ENCODE peak calls at places on chromosomes 13 and 19, in ten cellular contexts. V, K, Y, O, X, D, Z, C, S and W are unnamed samples.

GRCh38 chr13:98187862-98188261 is 10.8 kb upstream of the RNF113B start:
- DNase-seq in V (no peak), K (no peak), Y (no peak), O (no peak), X (no peak), D (no peak), Z (no peak), C (no peak), S (no peak), W (no peak)

GRCh38 chr19:29943615-29944014 is 1.6 kb downstream of the URI1 start:
- DNase-seq in V (no peak), K (no peak), Y (no peak), O (no peak), X (no peak), D (no peak), Z (no peak), C (no peak), S (no peak), W (no peak)

GRCh38 chr13:100521912-100522490 is 66.6 kb downstream of the GGACT start:
- DNase-seq in V (no peak), K (no peak), Y (no peak), O (no peak), X (no peak), D (no peak), Z (no peak), C (no peak), S (no peak), W (no peak)

GRCh38 chr19:1261863-1262686 is 7.1 kb upstream of the CIRBP start:
- DNase-seq in V (no peak), K (peak; percentile 82), Y (peak; percentile 32), O (peak; percentile 54), X (no peak), D (no peak), Z (no peak), C (peak; percentile 68), S (no peak), W (no peak)

GRCh38 chr19:2387367-2388288 is 27.6 kb downstream of the TMPRSS9 start:
- DNase-seq in V (no peak), K (no peak), Y (no peak), O (no peak), X (no peak), D (no peak), Z (no peak), C (no peak), S (no peak), W (no peak)

GRCh38 chr13:49690990-49691886 is at the start of gene EBPL:
- DNase-seq in V (no peak), K (peak; percentile 95), Y (peak; percentile 75), O (peak; percentile 89), X (peak; percentile 85), D (peak; percentile 95), Z (peak; percentile 90), C (peak; percentile 71), S (peak; percentile 93), W (peak; percentile 95)

GRCh38 chr19:4430760-4431159 is 26.8 kb downstream of the UBXN6 start:
- DNase-seq in V (no peak), K (no peak), Y (no peak), O (no peak), X (no peak), D (no peak), Z (no peak), C (no peak), S (no peak), W (no peak)

GRCh38 chr13:37127706-37128241 is 22.3 kb upstream of the CSNK1A1L start:
- DNase-seq in V (no peak), K (no peak), Y (no peak), O (no peak), X (no peak), D (peak; percentile 34), Z (peak; percentile 96), C (no peak), S (no peak), W (no peak)

GRCh38 chr19:14533450-14533849 is 4.1 kb downstream of the TECR start:
- DNase-seq in V (no peak), K (no peak), Y (no peak), O (no peak), X (no peak), D (no peak), Z (no peak), C (no peak), S (no peak), W (no peak)

GRCh38 chr19:11299946-11300810 is 4.2 kb downstream of the TSPAN16 start:
- DNase-seq in V (no peak), K (no peak), Y (no peak), O (no peak), X (no peak), D (no peak), Z (no peak), C (no peak), S (no peak), W (no peak)